ENCODE peak calls at places on chromosomes 1 and 21, in ten cellular contexts. One of them, this sample, is unnamed.

GRCh38 chr1:185912504-185912903 is 178.3 kb downstream of the HMCN1 start:
- DNase-seq in HL-60: no peak
- DNase-seq in cardiac muscle cell: no peak
- DNase-seq in adrenal gland: no peak
- DNase-seq in fibroblast of the aortic adventitia: no peak
- DNase-seq in A549: no peak
- DNase-seq in SK-N-SH: no peak
- DNase-seq in heart left ventricle: no peak
- DNase-seq in bronchial epithelial cell: no peak
- DNase-seq in body of pancreas: no peak
- DNase-seq in this sample: no peak

GRCh38 chr1:3463013-3463385 is 8.5 kb downstream of the ARHGEF16 start:
- DNase-seq in fibroblast of the aortic adventitia: no peak
- DNase-seq in cardiac muscle cell: no peak
- DNase-seq in A549: no peak
- DNase-seq in body of pancreas: no peak
- DNase-seq in SK-N-SH: no peak
- DNase-seq in heart left ventricle: no peak
- DNase-seq in bronchial epithelial cell: no peak
- DNase-seq in HL-60: no peak
- DNase-seq in adrenal gland: no peak
- DNase-seq in this sample: no peak

GRCh38 chr1:178536844-178537371 is 24.0 kb downstream of the TEX35 start:
- DNase-seq in adrenal gland: no peak
- DNase-seq in fibroblast of the aortic adventitia: peak
- DNase-seq in cardiac muscle cell: no peak
- DNase-seq in SK-N-SH: no peak
- DNase-seq in heart left ventricle: peak
- DNase-seq in body of pancreas: peak
- DNase-seq in bronchial epithelial cell: peak
- DNase-seq in HL-60: no peak
- DNase-seq in A549: peak
- DNase-seq in this sample: peak

GRCh38 chr21:41600116-41600515 is 92.2 kb upstream of the TMPRSS2 start:
- DNase-seq in cardiac muscle cell: no peak
- DNase-seq in body of pancreas: no peak
- DNase-seq in HL-60: no peak
- DNase-seq in fibroblast of the aortic adventitia: no peak
- DNase-seq in heart left ventricle: no peak
- DNase-seq in A549: no peak
- DNase-seq in bronchial epithelial cell: no peak
- DNase-seq in adrenal gland: no peak
- DNase-seq in SK-N-SH: no peak
- DNase-seq in this sample: no peak

GRCh38 chr1:205144751-205145150 is 23.0 kb upstream of the RBBP5 start:
- DNase-seq in fibroblast of the aortic adventitia: peak
- DNase-seq in SK-N-SH: no peak
- DNase-seq in bronchial epithelial cell: peak
- DNase-seq in heart left ventricle: no peak
- DNase-seq in cardiac muscle cell: peak
- DNase-seq in A549: no peak
- DNase-seq in body of pancreas: no peak
- DNase-seq in HL-60: no peak
- DNase-seq in adrenal gland: no peak
- DNase-seq in this sample: peak

GRCh38 chr1:222624214-222624613 is 6.3 kb downstream of the MIA3 start:
- DNase-seq in fibroblast of the aortic adventitia: no peak
- DNase-seq in bronchial epithelial cell: no peak
- DNase-seq in SK-N-SH: no peak
- DNase-seq in body of pancreas: no peak
- DNase-seq in heart left ventricle: no peak
- DNase-seq in A549: no peak
- DNase-seq in HL-60: no peak
- DNase-seq in cardiac muscle cell: no peak
- DNase-seq in adrenal gland: no peak
- DNase-seq in this sample: no peak

GRCh38 chr1:152842556-152842955 is at the start of gene LCE6A:
- DNase-seq in adrenal gland: no peak
- DNase-seq in A549: no peak
- DNase-seq in heart left ventricle: no peak
- DNase-seq in cardiac muscle cell: no peak
- DNase-seq in SK-N-SH: no peak
- DNase-seq in fibroblast of the aortic adventitia: no peak
- DNase-seq in bronchial epithelial cell: peak
- DNase-seq in HL-60: no peak
- DNase-seq in body of pancreas: no peak
- DNase-seq in this sample: peak

GRCh38 chr1:7538033-7538432 is 233.1 kb upstream of the VAMP3 start:
- DNase-seq in body of pancreas: no peak
- DNase-seq in cardiac muscle cell: no peak
- DNase-seq in HL-60: no peak
- DNase-seq in fibroblast of the aortic adventitia: no peak
- DNase-seq in A549: peak
- DNase-seq in adrenal gland: no peak
- DNase-seq in bronchial epithelial cell: peak
- DNase-seq in heart left ventricle: peak
- DNase-seq in SK-N-SH: no peak
- DNase-seq in this sample: no peak

GRCh38 chr1:154669464-154670282 is 61.7 kb upstream of the ADAR start:
- DNase-seq in adrenal gland: peak
- DNase-seq in A549: peak
- DNase-seq in fibroblast of the aortic adventitia: peak
- DNase-seq in bronchial epithelial cell: peak
- DNase-seq in cardiac muscle cell: peak
- DNase-seq in body of pancreas: peak
- DNase-seq in SK-N-SH: peak
- DNase-seq in heart left ventricle: peak
- DNase-seq in HL-60: peak
- DNase-seq in this sample: peak

GRCh38 chr1:109240158-109241152 is 8.9 kb upstream of the CELSR2 start:
- DNase-seq in body of pancreas: peak
- DNase-seq in SK-N-SH: peak
- DNase-seq in A549: no peak
- DNase-seq in cardiac muscle cell: no peak
- DNase-seq in adrenal gland: peak
- DNase-seq in bronchial epithelial cell: peak
- DNase-seq in heart left ventricle: peak
- DNase-seq in HL-60: peak
- DNase-seq in fibroblast of the aortic adventitia: peak
- DNase-seq in this sample: peak

GRCh38 chr1:63663873-63664272 is 70.7 kb downstream of the PGM1 start:
- DNase-seq in HL-60: no peak
- DNase-seq in adrenal gland: no peak
- DNase-seq in cardiac muscle cell: no peak
- DNase-seq in heart left ventricle: no peak
- DNase-seq in A549: peak
- DNase-seq in fibroblast of the aortic adventitia: peak
- DNase-seq in SK-N-SH: no peak
- DNase-seq in bronchial epithelial cell: no peak
- DNase-seq in body of pancreas: no peak
- DNase-seq in this sample: no peak

GRCh38 chr21:26925636-26926035 is 41.3 kb downstream of the ADAMTS5 start:
- DNase-seq in body of pancreas: no peak
- DNase-seq in heart left ventricle: no peak
- DNase-seq in HL-60: no peak
- DNase-seq in bronchial epithelial cell: no peak
- DNase-seq in cardiac muscle cell: no peak
- DNase-seq in fibroblast of the aortic adventitia: no peak
- DNase-seq in A549: no peak
- DNase-seq in SK-N-SH: no peak
- DNase-seq in adrenal gland: no peak
- DNase-seq in this sample: no peak

GRCh38 chr1:113683384-113684152 is 75.7 kb downstream of the PHTF1 start:
- DNase-seq in fibroblast of the aortic adventitia: peak
- DNase-seq in bronchial epithelial cell: no peak
- DNase-seq in cardiac muscle cell: no peak
- DNase-seq in A549: no peak
- DNase-seq in body of pancreas: no peak
- DNase-seq in SK-N-SH: no peak
- DNase-seq in adrenal gland: no peak
- DNase-seq in HL-60: no peak
- DNase-seq in heart left ventricle: no peak
- DNase-seq in this sample: no peak

GRCh38 chr1:176959461-176959860 is 205.1 kb downstream of the ASTN1 start:
- DNase-seq in HL-60: no peak
- DNase-seq in heart left ventricle: no peak
- DNase-seq in adrenal gland: no peak
- DNase-seq in body of pancreas: no peak
- DNase-seq in A549: no peak
- DNase-seq in bronchial epithelial cell: no peak
- DNase-seq in SK-N-SH: no peak
- DNase-seq in cardiac muscle cell: no peak
- DNase-seq in fibroblast of the aortic adventitia: no peak
- DNase-seq in this sample: no peak

GRCh38 chr1:164675342-164675904 is 116.4 kb downstream of the PBX1 start:
- DNase-seq in A549: no peak
- DNase-seq in adrenal gland: no peak
- DNase-seq in SK-N-SH: no peak
- DNase-seq in HL-60: no peak
- DNase-seq in heart left ventricle: no peak
- DNase-seq in cardiac muscle cell: no peak
- DNase-seq in bronchial epithelial cell: peak
- DNase-seq in fibroblast of the aortic adventitia: no peak
- DNase-seq in body of pancreas: no peak
- DNase-seq in this sample: peak

GRCh38 chr1:59238535-59238934 is 58.4 kb upstream of the FGGY start:
- DNase-seq in cardiac muscle cell: no peak
- DNase-seq in SK-N-SH: no peak
- DNase-seq in A549: no peak
- DNase-seq in bronchial epithelial cell: no peak
- DNase-seq in body of pancreas: no peak
- DNase-seq in HL-60: no peak
- DNase-seq in heart left ventricle: no peak
- DNase-seq in fibroblast of the aortic adventitia: no peak
- DNase-seq in adrenal gland: no peak
- DNase-seq in this sample: no peak

GRCh38 chr1:218201004-218201403 is 84.1 kb upstream of the RRP15 start:
- DNase-seq in HL-60: no peak
- DNase-seq in A549: no peak
- DNase-seq in bronchial epithelial cell: no peak
- DNase-seq in SK-N-SH: no peak
- DNase-seq in adrenal gland: no peak
- DNase-seq in body of pancreas: no peak
- DNase-seq in fibroblast of the aortic adventitia: peak
- DNase-seq in heart left ventricle: no peak
- DNase-seq in cardiac muscle cell: no peak
- DNase-seq in this sample: peak

GRCh38 chr1:88983791-88984552 is 8.5 kb downstream of the KYAT3 start:
- DNase-seq in body of pancreas: no peak
- DNase-seq in A549: peak
- DNase-seq in adrenal gland: no peak
- DNase-seq in cardiac muscle cell: peak
- DNase-seq in heart left ventricle: peak
- DNase-seq in SK-N-SH: peak
- DNase-seq in bronchial epithelial cell: peak
- DNase-seq in HL-60: peak
- DNase-seq in fibroblast of the aortic adventitia: peak
- DNase-seq in this sample: peak
- TF ChIP-seq CTCF in body of pancreas: peak
- TF ChIP-seq CTCF in A549: peak
- TF ChIP-seq CTCF in adrenal gland: peak
- TF ChIP-seq CTCF in cardiac muscle cell: peak
- TF ChIP-seq CTCF in heart left ventricle: peak
- TF ChIP-seq CTCF in SK-N-SH: peak
- TF ChIP-seq CTCF in bronchial epithelial cell: peak
- TF ChIP-seq CTCF in HL-60: no peak
- TF ChIP-seq CTCF in fibroblast of the aortic adventitia: peak
- TF ChIP-seq CTCF in this sample: peak

GRCh38 chr1:116817582-116818064 is 63.4 kb downstream of the CD2 start:
- DNase-seq in HL-60: peak
- DNase-seq in body of pancreas: peak
- DNase-seq in heart left ventricle: no peak
- DNase-seq in SK-N-SH: peak
- DNase-seq in adrenal gland: no peak
- DNase-seq in bronchial epithelial cell: peak
- DNase-seq in A549: peak
- DNase-seq in fibroblast of the aortic adventitia: peak
- DNase-seq in cardiac muscle cell: peak
- DNase-seq in this sample: peak
- TF ChIP-seq CTCF in HL-60: peak
- TF ChIP-seq CTCF in body of pancreas: peak
- TF ChIP-seq CTCF in heart left ventricle: peak
- TF ChIP-seq CTCF in SK-N-SH: peak
- TF ChIP-seq CTCF in adrenal gland: peak
- TF ChIP-seq CTCF in bronchial epithelial cell: peak
- TF ChIP-seq CTCF in A549: peak
- TF ChIP-seq CTCF in fibroblast of the aortic adventitia: peak
- TF ChIP-seq CTCF in cardiac muscle cell: peak
- TF ChIP-seq CTCF in this sample: peak

GRCh38 chr1:197156692-197157091 is 10.2 kb upstream of the ASPM start:
- DNase-seq in fibroblast of the aortic adventitia: no peak
- DNase-seq in SK-N-SH: no peak
- DNase-seq in body of pancreas: no peak
- DNase-seq in bronchial epithelial cell: peak
- DNase-seq in A549: no peak
- DNase-seq in cardiac muscle cell: no peak
- DNase-seq in adrenal gland: no peak
- DNase-seq in HL-60: no peak
- DNase-seq in heart left ventricle: no peak
- DNase-seq in this sample: no peak
- TF ChIP-seq CTCF in fibroblast of the aortic adventitia: peak
- TF ChIP-seq CTCF in SK-N-SH: peak
- TF ChIP-seq CTCF in body of pancreas: no peak
- TF ChIP-seq CTCF in bronchial epithelial cell: no peak
- TF ChIP-seq CTCF in A549: peak
- TF ChIP-seq CTCF in cardiac muscle cell: peak
- TF ChIP-seq CTCF in adrenal gland: no peak
- TF ChIP-seq CTCF in HL-60: no peak
- TF ChIP-seq CTCF in heart left ventricle: no peak
- TF ChIP-seq CTCF in this sample: no peak

GRCh38 chr1:160552425-160552824 is 26.9 kb downstream of the CD84 start:
- DNase-seq in HL-60: no peak
- DNase-seq in bronchial epithelial cell: no peak
- DNase-seq in adrenal gland: no peak
- DNase-seq in heart left ventricle: no peak
- DNase-seq in cardiac muscle cell: no peak
- DNase-seq in fibroblast of the aortic adventitia: no peak
- DNase-seq in body of pancreas: no peak
- DNase-seq in A549: no peak
- DNase-seq in SK-N-SH: no peak
- DNase-seq in this sample: no peak

GRCh38 chr1:160549665-160550006 is 26.6 kb upstream of the SLAMF6 start:
- DNase-seq in SK-N-SH: no peak
- DNase-seq in A549: no peak
- DNase-seq in cardiac muscle cell: no peak
- DNase-seq in heart left ventricle: no peak
- DNase-seq in bronchial epithelial cell: no peak
- DNase-seq in HL-60: no peak
- DNase-seq in body of pancreas: no peak
- DNase-seq in fibroblast of the aortic adventitia: no peak
- DNase-seq in adrenal gland: no peak
- DNase-seq in this sample: no peak

GRCh38 chr1:160548183-160548582 is 25.1 kb upstream of the SLAMF6 start:
- DNase-seq in bronchial epithelial cell: no peak
- DNase-seq in SK-N-SH: no peak
- DNase-seq in cardiac muscle cell: no peak
- DNase-seq in body of pancreas: no peak
- DNase-seq in A549: no peak
- DNase-seq in HL-60: no peak
- DNase-seq in adrenal gland: no peak
- DNase-seq in fibroblast of the aortic adventitia: no peak
- DNase-seq in heart left ventricle: no peak
- DNase-seq in this sample: no peak

GRCh38 chr1:160548960-160549664 is 26.1 kb upstream of the SLAMF6 start:
- DNase-seq in fibroblast of the aortic adventitia: no peak
- DNase-seq in SK-N-SH: no peak
- DNase-seq in HL-60: no peak
- DNase-seq in A549: no peak
- DNase-seq in adrenal gland: no peak
- DNase-seq in cardiac muscle cell: no peak
- DNase-seq in heart left ventricle: no peak
- DNase-seq in bronchial epithelial cell: no peak
- DNase-seq in body of pancreas: no peak
- DNase-seq in this sample: no peak

GRCh38 chr1:160550572-160551034 is 27.5 kb upstream of the SLAMF6 start:
- DNase-seq in fibroblast of the aortic adventitia: no peak
- DNase-seq in bronchial epithelial cell: no peak
- DNase-seq in heart left ventricle: no peak
- DNase-seq in adrenal gland: no peak
- DNase-seq in body of pancreas: no peak
- DNase-seq in SK-N-SH: no peak
- DNase-seq in A549: no peak
- DNase-seq in HL-60: peak
- DNase-seq in cardiac muscle cell: no peak
- DNase-seq in this sample: no peak
- TF ChIP-seq CTCF in fibroblast of the aortic adventitia: no peak
- TF ChIP-seq CTCF in bronchial epithelial cell: no peak
- TF ChIP-seq CTCF in heart left ventricle: no peak
- TF ChIP-seq CTCF in adrenal gland: no peak
- TF ChIP-seq CTCF in body of pancreas: no peak
- TF ChIP-seq CTCF in SK-N-SH: no peak
- TF ChIP-seq CTCF in A549: no peak
- TF ChIP-seq CTCF in HL-60: no peak
- TF ChIP-seq CTCF in cardiac muscle cell: no peak
- TF ChIP-seq CTCF in this sample: peak